ENCODE peak calls at places on chromosomes 6 and 20, in six cellular contexts. Q is breast epithelium, B is psoas muscle, M is stomach, N is hepatocyte, Y is cardiac fibroblast. W is an unnamed sample.
A peak's percentile ranks its signal among the peaks of the same experiment; 100 is the strongest.

GRCh38 chr6:12233693-12234551 is 56.2 kb upstream of the EDN1 start:
- DNase-seq in Y (peak; percentile 87), N (peak; percentile 77), M (peak; percentile 39), Q (no peak), B (no peak), W (peak; percentile 27)

GRCh38 chr20:23019403-23019802 is 15.7 kb upstream of the SSTR4 start:
- DNase-seq in Y (no peak), N (no peak), Q (no peak), B (no peak), M (no peak), W (no peak)

GRCh38 chr6:150766201-150766997 is 99.1 kb upstream of the MTHFD1L start:
- DNase-seq in Y (no peak), M (no peak), B (peak; percentile 56), Q (no peak), N (no peak), W (no peak)

GRCh38 chr6:118485601-118486550 is 62.2 kb upstream of the PLN start:
- DNase-seq in N (no peak), B (no peak), Y (peak; percentile 24), Q (no peak), M (no peak), W (peak; percentile 36)

GRCh38 chr6:90941885-90942284 is 355.0 kb upstream of the MAP3K7 start:
- DNase-seq in Y (no peak), B (no peak), Q (no peak), N (no peak), M (no peak), W (no peak)

GRCh38 chr6:75532521-75532920 is 38.9 kb upstream of the FILIP1 start:
- DNase-seq in Q (no peak), N (no peak), M (no peak), B (no peak), Y (no peak), W (no peak)

GRCh38 chr6:42929928-42930360 is 664 bp downstream of the CNPY3 start:
- DNase-seq in Q (no peak), B (no peak), N (peak; percentile 78), M (peak; percentile 32), Y (peak; percentile 77), W (peak; percentile 84)

GRCh38 chr6:154039231-154039842 is at the start of gene OPRM1:
- DNase-seq in Y (peak; percentile 12), N (peak; percentile 77), M (peak; percentile 37), B (peak; percentile 27), Q (no peak), W (peak; percentile 11)

GRCh38 chr6:83051386-83052172 is 14.1 kb downstream of the UBE3D start:
- DNase-seq in M (no peak), B (no peak), Y (no peak), Q (no peak), N (no peak), W (no peak)

GRCh38 chr20:33518071-33518470 is 28.2 kb downstream of the CBFA2T2 start:
- DNase-seq in N (no peak), B (no peak), Q (no peak), Y (peak; percentile 68), M (no peak), W (no peak)

GRCh38 chr20:44068311-44068710 is 118.7 kb downstream of the JPH2 start:
- DNase-seq in B (no peak), Q (peak; percentile 28), M (no peak), Y (no peak), N (no peak), W (no peak)

GRCh38 chr20:5085380-5085779 is 34.4 kb downstream of the PCNA start:
- DNase-seq in N (no peak), Q (no peak), M (peak; percentile 29), B (no peak), Y (no peak), W (no peak)

GRCh38 chr20:38337561-38338140 is 8.6 kb upstream of the LBP start:
- DNase-seq in N (peak; percentile 38), M (no peak), B (peak; percentile 53), Y (peak; percentile 35), Q (no peak), W (no peak)

GRCh38 chr20:1119128-1119505 is 715 bp downstream of the PSMF1 start:
- DNase-seq in N (no peak), Y (no peak), M (no peak), B (no peak), Q (no peak), W (no peak)

GRCh38 chr20:32091888-32092346 is 17.6 kb upstream of the TM9SF4 start:
- DNase-seq in B (peak; percentile 84), Q (peak; percentile 77), Y (peak; percentile 86), M (peak; percentile 78), N (peak; percentile 95), W (peak; percentile 77)

GRCh38 chr20:24651171-24651972 is 181.9 kb downstream of the SYNDIG1 start:
- DNase-seq in B (no peak), Y (peak; percentile 89), Q (no peak), M (no peak), N (no peak), W (no peak)

GRCh38 chr6:112018619-112019416 is 35.1 kb upstream of the CCN6 start:
- DNase-seq in M (peak; percentile 48), N (no peak), B (peak; percentile 70), Q (no peak), Y (peak; percentile 73), W (no peak)

GRCh38 chr6:111550953-111551352 is 54.7 kb downstream of the TRAF3IP2 start:
- DNase-seq in Y (no peak), B (no peak), Q (no peak), M (no peak), N (no peak), W (no peak)

GRCh38 chr6:16770701-16771569 is 9.7 kb upstream of the ATXN1 start:
- DNase-seq in Y (peak; percentile 90), M (peak; percentile 83), B (peak; percentile 90), Q (peak; percentile 76), N (peak; percentile 86), W (peak; percentile 63)

GRCh38 chr6:32639440-32640394 is 2.5 kb downstream of the HLA-DQA1 start:
- DNase-seq in Q (no peak), M (no peak), Y (no peak), B (no peak), N (no peak), W (no peak)

GRCh38 chr6:167998206-167998605 is 735 bp downstream of the KIF25 start:
- DNase-seq in Y (no peak), N (no peak), B (no peak), M (no peak), Q (no peak), W (no peak)

GRCh38 chr6:51655517-51655916 is 431.9 kb downstream of the PKHD1 start:
- DNase-seq in N (no peak), B (no peak), M (no peak), Y (no peak), Q (no peak), W (no peak)

GRCh38 chr20:23131766-23132165 is 45.6 kb upstream of the CD93 start:
- DNase-seq in B (no peak), Q (no peak), M (no peak), N (no peak), Y (no peak), W (no peak)

GRCh38 chr20:53679597-53680309 is 86.1 kb upstream of the ZNF217 start:
- DNase-seq in B (no peak), N (no peak), Q (no peak), Y (no peak), M (no peak), W (no peak)

GRCh38 chr6:42831237-42831636 is 48.2 kb upstream of the RPL7L1 start:
- DNase-seq in N (no peak), M (no peak), Q (no peak), Y (no peak), B (no peak), W (no peak)

GRCh38 chr6:69980624-69981023 is 114.3 kb downstream of the COL19A1 start:
- DNase-seq in B (no peak), M (no peak), Y (no peak), N (no peak), Q (no peak), W (no peak)

GRCh38 chr6:22828179-22829062 is 259.1 kb downstream of the HDGFL1 start:
- DNase-seq in B (no peak), M (no peak), N (peak; percentile 89), Y (peak; percentile 99), Q (no peak), W (peak; percentile 28)
- TF ChIP-seq CTCF in B (peak; percentile 53), M (peak; percentile 49), N (peak; percentile 79), Y (peak; percentile 63), Q (peak; percentile 43), W (peak; percentile 50)

DNA sequence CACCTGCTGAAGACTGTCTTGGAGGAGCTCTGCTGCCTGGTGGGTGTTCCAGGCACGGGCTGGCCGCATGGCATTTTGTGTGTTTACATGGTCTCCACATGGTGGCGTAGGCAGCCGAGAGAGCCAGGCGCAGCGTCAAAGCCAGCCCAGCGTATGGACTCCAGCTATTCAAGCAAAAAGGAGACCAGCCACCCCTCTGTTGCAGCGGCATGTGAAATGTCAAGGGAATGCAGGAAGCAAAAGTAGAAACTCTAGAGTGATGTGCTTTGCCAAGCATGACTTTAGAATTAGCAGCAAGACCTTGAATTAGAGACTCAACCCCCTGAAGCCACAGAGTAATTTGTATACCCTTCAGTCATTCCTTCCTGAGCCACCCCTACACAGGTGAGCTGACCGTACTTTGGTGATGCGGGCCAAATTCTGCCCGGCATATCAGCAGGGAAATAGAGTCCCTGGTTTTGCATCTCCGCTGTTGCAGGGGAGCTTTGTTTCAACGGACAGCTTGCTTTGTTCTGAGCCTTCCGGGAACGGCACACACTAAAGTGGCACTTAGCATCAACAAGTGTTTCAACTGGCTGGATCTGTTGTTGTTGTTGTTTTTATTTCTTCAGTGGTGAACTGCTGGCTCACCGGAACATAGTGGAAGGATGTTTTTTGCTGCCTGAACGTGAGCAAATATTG is 48.5 kb downstream of the FNDC1 start:
- DNase-seq in Y (no peak), Q (no peak), B (no peak), N (peak; percentile 65), M (peak; percentile 38), W (peak; percentile 70)
- TF ChIP-seq CTCF in Y (no peak), Q (no peak), B (no peak), N (peak; percentile 53), M (no peak), W (peak; percentile 57)

GRCh38 chr20:10408427-10408826 is 25.6 kb downstream of the MKKS start:
- DNase-seq in B (no peak), M (no peak), N (no peak), Q (no peak), Y (no peak), W (no peak)

GRCh38 chr20:10404959-10405530 is 29.0 kb downstream of the MKKS start:
- DNase-seq in B (no peak), M (no peak), Q (no peak), N (no peak), Y (no peak), W (no peak)

GRCh38 chr20:10398834-10399369 is 35.1 kb downstream of the MKKS start:
- DNase-seq in M (no peak), N (no peak), B (no peak), Y (no peak), Q (no peak), W (no peak)

GRCh38 chr20:10402938-10403593 is 31.0 kb downstream of the MKKS start:
- DNase-seq in Q (no peak), N (no peak), Y (no peak), M (no peak), B (no peak), W (no peak)

GRCh38 chr20:10404023-10404628 is 29.9 kb downstream of the MKKS start:
- DNase-seq in Q (no peak), B (no peak), N (no peak), M (no peak), Y (no peak), W (no peak)
- TF ChIP-seq CTCF in Q (no peak), B (no peak), N (no peak), M (no peak), Y (no peak), W (no peak)

DNA sequence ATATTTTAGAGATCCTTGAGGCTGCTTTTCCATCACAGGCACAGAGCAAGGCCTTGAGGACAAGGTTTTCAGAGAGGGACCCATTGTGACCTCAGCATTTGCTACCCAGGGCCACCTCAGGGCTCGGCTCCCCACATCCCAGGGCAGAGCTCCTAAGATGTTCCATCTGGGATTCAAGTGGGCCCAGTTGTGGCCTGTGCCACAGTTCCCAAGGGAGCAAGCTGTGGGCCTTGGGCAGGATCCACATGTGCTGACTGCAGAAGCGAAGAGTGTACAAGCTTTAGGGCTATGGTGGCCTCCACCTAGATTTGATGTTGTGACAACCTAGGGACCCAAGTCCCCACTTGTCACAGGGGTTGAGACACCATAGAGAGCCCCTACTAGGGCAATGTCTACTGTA is 608.1 kb downstream of the HACE1 start:
- DNase-seq in B (no peak), Q (no peak), Y (no peak), N (no peak), M (no peak), W (no peak)
- TF ChIP-seq CTCF in B (no peak), Q (no peak), Y (no peak), N (no peak), M (no peak), W (no peak)